ENCODE peak calls at places on chromosomes 13 and 19, in nine cellular contexts. One of them, this sample, is unnamed.

GRCh38 chr19:33032218-33032781 is 32.4 kb downstream of the RHPN2 start:
- DNase-seq in heart right ventricle: no peak
- DNase-seq in cardiac muscle cell: no peak
- DNase-seq in nephron progenitor cell: no peak
- DNase-seq in transverse colon: peak
- DNase-seq in heart left ventricle: no peak
- DNase-seq in fibroblast of villous mesenchyme: peak
- DNase-seq in A549: no peak
- DNase-seq in Peyer's patch: no peak
- DNase-seq in this sample: no peak

GRCh38 chr19:18503337-18503970 is 18.4 kb downstream of the ELL start:
- DNase-seq in heart right ventricle: no peak
- DNase-seq in cardiac muscle cell: no peak
- DNase-seq in nephron progenitor cell: no peak
- DNase-seq in transverse colon: no peak
- DNase-seq in heart left ventricle: no peak
- DNase-seq in fibroblast of villous mesenchyme: peak
- DNase-seq in A549: no peak
- DNase-seq in Peyer's patch: no peak
- DNase-seq in this sample: peak

GRCh38 chr13:41193469-41193868 is 900 bp downstream of the KBTBD7 start:
- DNase-seq in heart right ventricle: no peak
- DNase-seq in cardiac muscle cell: no peak
- DNase-seq in nephron progenitor cell: no peak
- DNase-seq in transverse colon: no peak
- DNase-seq in heart left ventricle: no peak
- DNase-seq in fibroblast of villous mesenchyme: no peak
- DNase-seq in A549: no peak
- DNase-seq in Peyer's patch: no peak
- DNase-seq in this sample: no peak

GRCh38 chr19:47273313-47274070 is 1.2 kb upstream of the INAFM1 start:
- DNase-seq in heart right ventricle: peak
- DNase-seq in cardiac muscle cell: peak
- DNase-seq in nephron progenitor cell: peak
- DNase-seq in transverse colon: peak
- DNase-seq in heart left ventricle: peak
- DNase-seq in fibroblast of villous mesenchyme: peak
- DNase-seq in A549: peak
- DNase-seq in Peyer's patch: peak
- DNase-seq in this sample: peak

GRCh38 chr19:56710437-56710836 is 38.9 kb upstream of the ZNF835 start:
- DNase-seq in heart right ventricle: no peak
- DNase-seq in cardiac muscle cell: no peak
- DNase-seq in nephron progenitor cell: no peak
- DNase-seq in transverse colon: no peak
- DNase-seq in heart left ventricle: no peak
- DNase-seq in fibroblast of villous mesenchyme: no peak
- DNase-seq in A549: no peak
- DNase-seq in Peyer's patch: no peak
- DNase-seq in this sample: no peak

GRCh38 chr19:33094504-33095067 is 13.6 kb downstream of the GPATCH1 start:
- DNase-seq in heart right ventricle: no peak
- DNase-seq in cardiac muscle cell: no peak
- DNase-seq in nephron progenitor cell: no peak
- DNase-seq in transverse colon: no peak
- DNase-seq in heart left ventricle: no peak
- DNase-seq in fibroblast of villous mesenchyme: no peak
- DNase-seq in A549: no peak
- DNase-seq in Peyer's patch: no peak
- DNase-seq in this sample: no peak

GRCh38 chr13:84126671-84127171 is 244.4 kb upstream of the SLITRK1 start:
- DNase-seq in heart right ventricle: no peak
- DNase-seq in cardiac muscle cell: peak
- DNase-seq in nephron progenitor cell: no peak
- DNase-seq in transverse colon: no peak
- DNase-seq in heart left ventricle: no peak
- DNase-seq in fibroblast of villous mesenchyme: no peak
- DNase-seq in A549: no peak
- DNase-seq in Peyer's patch: no peak
- DNase-seq in this sample: peak

GRCh38 chr13:95660981-95661581 is 15.9 kb upstream of the DNAJC3 start:
- DNase-seq in heart right ventricle: no peak
- DNase-seq in cardiac muscle cell: peak
- DNase-seq in nephron progenitor cell: no peak
- DNase-seq in transverse colon: no peak
- DNase-seq in heart left ventricle: no peak
- DNase-seq in fibroblast of villous mesenchyme: peak
- DNase-seq in A549: peak
- DNase-seq in Peyer's patch: no peak
- DNase-seq in this sample: no peak

GRCh38 chr19:10580979-10581631 is 6.0 kb downstream of the AP1M2 start:
- DNase-seq in heart right ventricle: peak
- DNase-seq in cardiac muscle cell: peak
- DNase-seq in nephron progenitor cell: peak
- DNase-seq in transverse colon: peak
- DNase-seq in heart left ventricle: peak
- DNase-seq in fibroblast of villous mesenchyme: peak
- DNase-seq in A549: peak
- DNase-seq in Peyer's patch: peak
- DNase-seq in this sample: peak

GRCh38 chr13:80022146-80022545 is 318.8 kb downstream of the SPRY2 start:
- DNase-seq in heart right ventricle: no peak
- DNase-seq in cardiac muscle cell: peak
- DNase-seq in nephron progenitor cell: no peak
- DNase-seq in transverse colon: no peak
- DNase-seq in heart left ventricle: no peak
- DNase-seq in fibroblast of villous mesenchyme: no peak
- DNase-seq in A549: no peak
- DNase-seq in Peyer's patch: no peak
- DNase-seq in this sample: no peak

GRCh38 chr13:26220575-26220974 is 1.5 kb downstream of the RNF6 start:
- DNase-seq in heart right ventricle: no peak
- DNase-seq in cardiac muscle cell: no peak
- DNase-seq in nephron progenitor cell: no peak
- DNase-seq in transverse colon: no peak
- DNase-seq in heart left ventricle: no peak
- DNase-seq in fibroblast of villous mesenchyme: peak
- DNase-seq in A549: no peak
- DNase-seq in Peyer's patch: no peak
- DNase-seq in this sample: no peak

GRCh38 chr19:47623151-47623920 is 14.4 kb downstream of the BICRA start:
- DNase-seq in heart right ventricle: no peak
- DNase-seq in cardiac muscle cell: no peak
- DNase-seq in nephron progenitor cell: no peak
- DNase-seq in transverse colon: no peak
- DNase-seq in heart left ventricle: peak
- DNase-seq in fibroblast of villous mesenchyme: no peak
- DNase-seq in A549: no peak
- DNase-seq in Peyer's patch: no peak
- DNase-seq in this sample: no peak

GRCh38 chr19:4972509-4973230 is 3.8 kb downstream of the KDM4B start:
- DNase-seq in heart right ventricle: no peak
- DNase-seq in cardiac muscle cell: no peak
- DNase-seq in nephron progenitor cell: no peak
- DNase-seq in transverse colon: no peak
- DNase-seq in heart left ventricle: no peak
- DNase-seq in fibroblast of villous mesenchyme: peak
- DNase-seq in A549: no peak
- DNase-seq in Peyer's patch: no peak
- DNase-seq in this sample: no peak

GRCh38 chr13:27924529-27925141 is 4.8 kb downstream of the PDX1 start:
- DNase-seq in heart right ventricle: no peak
- DNase-seq in cardiac muscle cell: no peak
- DNase-seq in nephron progenitor cell: peak
- DNase-seq in transverse colon: no peak
- DNase-seq in heart left ventricle: no peak
- DNase-seq in fibroblast of villous mesenchyme: no peak
- DNase-seq in A549: no peak
- DNase-seq in Peyer's patch: no peak
- DNase-seq in this sample: no peak

GRCh38 chr13:111913790-111914189 is 153.2 kb upstream of the SOX1 start:
- DNase-seq in heart right ventricle: no peak
- DNase-seq in cardiac muscle cell: no peak
- DNase-seq in nephron progenitor cell: no peak
- DNase-seq in transverse colon: no peak
- DNase-seq in heart left ventricle: no peak
- DNase-seq in fibroblast of villous mesenchyme: no peak
- DNase-seq in A549: no peak
- DNase-seq in Peyer's patch: peak
- DNase-seq in this sample: peak

GRCh38 chr13:112575680-112576079 is 12.3 kb downstream of the TUBGCP3 start:
- DNase-seq in heart right ventricle: no peak
- DNase-seq in cardiac muscle cell: no peak
- DNase-seq in nephron progenitor cell: no peak
- DNase-seq in transverse colon: no peak
- DNase-seq in heart left ventricle: no peak
- DNase-seq in fibroblast of villous mesenchyme: peak
- DNase-seq in A549: no peak
- DNase-seq in Peyer's patch: no peak
- DNase-seq in this sample: no peak

GRCh38 chr13:27925220-27925991 is 5.6 kb downstream of the PDX1 start:
- DNase-seq in heart right ventricle: no peak
- DNase-seq in cardiac muscle cell: no peak
- DNase-seq in nephron progenitor cell: no peak
- DNase-seq in transverse colon: no peak
- DNase-seq in heart left ventricle: no peak
- DNase-seq in fibroblast of villous mesenchyme: no peak
- DNase-seq in A549: no peak
- DNase-seq in Peyer's patch: no peak
- DNase-seq in this sample: no peak

GRCh38 chr19:37362733-37363132 is 8.2 kb upstream of the ZNF527 start:
- DNase-seq in heart right ventricle: no peak
- DNase-seq in cardiac muscle cell: peak
- DNase-seq in nephron progenitor cell: no peak
- DNase-seq in transverse colon: no peak
- DNase-seq in heart left ventricle: no peak
- DNase-seq in fibroblast of villous mesenchyme: no peak
- DNase-seq in A549: no peak
- DNase-seq in Peyer's patch: no peak
- DNase-seq in this sample: no peak

GRCh38 chr13:43087960-43088580 is 64.7 kb downstream of the DNAJC15 start:
- DNase-seq in heart right ventricle: no peak
- DNase-seq in cardiac muscle cell: no peak
- DNase-seq in nephron progenitor cell: no peak
- DNase-seq in transverse colon: no peak
- DNase-seq in heart left ventricle: no peak
- DNase-seq in fibroblast of villous mesenchyme: peak
- DNase-seq in A549: no peak
- DNase-seq in Peyer's patch: no peak
- DNase-seq in this sample: no peak

GRCh38 chr13:51456510-51456909 is 3.7 kb upstream of the INTS6 start:
- DNase-seq in heart right ventricle: no peak
- DNase-seq in cardiac muscle cell: no peak
- DNase-seq in nephron progenitor cell: no peak
- DNase-seq in transverse colon: no peak
- DNase-seq in heart left ventricle: no peak
- DNase-seq in fibroblast of villous mesenchyme: no peak
- DNase-seq in A549: no peak
- DNase-seq in Peyer's patch: no peak
- DNase-seq in this sample: peak

DNA sequence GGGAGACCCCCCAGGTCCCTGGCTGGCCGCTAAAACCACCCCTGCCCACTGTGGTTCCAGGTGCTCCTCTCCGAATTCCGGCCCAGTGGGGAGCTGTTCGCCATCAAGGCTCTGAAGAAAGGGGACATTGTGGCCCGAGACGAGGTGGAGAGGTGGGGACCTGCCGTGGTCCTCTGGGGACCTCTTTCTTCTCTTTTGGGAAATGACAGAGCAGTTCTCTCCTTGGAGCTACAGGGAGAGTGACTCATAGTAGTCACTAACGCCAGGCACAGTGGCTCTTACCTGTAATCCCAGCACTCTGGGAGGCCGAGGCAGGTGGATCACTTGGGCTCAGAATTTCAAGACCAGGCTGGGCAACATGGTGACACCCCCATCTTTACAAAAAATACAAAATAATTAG is 7.3 kb downstream of the PTGER1 start:
- DNase-seq in heart right ventricle: no peak
- DNase-seq in cardiac muscle cell: no peak
- DNase-seq in nephron progenitor cell: no peak
- DNase-seq in transverse colon: no peak
- DNase-seq in heart left ventricle: no peak
- DNase-seq in fibroblast of villous mesenchyme: no peak
- DNase-seq in A549: no peak
- DNase-seq in Peyer's patch: no peak
- DNase-seq in this sample: no peak
- TF ChIP-seq CTCF in heart right ventricle: no peak
- TF ChIP-seq CTCF in cardiac muscle cell: no peak
- TF ChIP-seq CTCF in nephron progenitor cell: no peak
- TF ChIP-seq CTCF in transverse colon: no peak
- TF ChIP-seq CTCF in heart left ventricle: no peak
- TF ChIP-seq CTCF in fibroblast of villous mesenchyme: no peak
- TF ChIP-seq CTCF in A549: peak
- TF ChIP-seq CTCF in Peyer's patch: no peak
- TF ChIP-seq CTCF in this sample: no peak

GRCh38 chr13:114146629-114147028 is 14.2 kb upstream of the RASA3 start:
- DNase-seq in heart right ventricle: no peak
- DNase-seq in cardiac muscle cell: peak
- DNase-seq in nephron progenitor cell: no peak
- DNase-seq in transverse colon: no peak
- DNase-seq in heart left ventricle: peak
- DNase-seq in fibroblast of villous mesenchyme: no peak
- DNase-seq in A549: peak
- DNase-seq in Peyer's patch: no peak
- DNase-seq in this sample: no peak
- TF ChIP-seq CTCF in heart right ventricle: no peak
- TF ChIP-seq CTCF in cardiac muscle cell: peak
- TF ChIP-seq CTCF in nephron progenitor cell: peak
- TF ChIP-seq CTCF in transverse colon: no peak
- TF ChIP-seq CTCF in heart left ventricle: no peak
- TF ChIP-seq CTCF in fibroblast of villous mesenchyme: peak
- TF ChIP-seq CTCF in A549: no peak
- TF ChIP-seq CTCF in Peyer's patch: no peak
- TF ChIP-seq CTCF in this sample: no peak

DNA sequence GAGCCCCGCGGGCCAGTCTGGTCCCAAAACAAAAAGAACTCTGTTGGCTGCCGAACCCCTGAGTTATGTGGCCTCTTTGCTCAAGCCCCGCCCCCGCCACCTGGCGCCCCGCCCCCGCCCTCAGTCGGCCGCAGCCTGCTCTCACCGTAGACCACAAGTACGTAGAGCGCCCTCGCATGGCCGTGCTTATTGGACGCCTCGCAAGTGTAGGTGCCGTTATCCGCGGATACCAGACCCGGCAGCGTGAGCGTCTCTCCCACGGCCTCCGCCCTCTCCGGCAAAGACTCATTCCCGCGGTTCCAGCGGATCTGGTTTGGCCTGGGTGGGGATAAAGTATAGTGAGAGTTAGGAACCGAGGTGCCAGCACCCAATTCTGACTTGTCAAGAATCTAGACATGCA is 5.5 kb upstream of the ZNF428 start:
- DNase-seq in heart right ventricle: peak
- DNase-seq in cardiac muscle cell: peak
- DNase-seq in nephron progenitor cell: peak
- DNase-seq in transverse colon: peak
- DNase-seq in heart left ventricle: no peak
- DNase-seq in fibroblast of villous mesenchyme: peak
- DNase-seq in A549: no peak
- DNase-seq in Peyer's patch: peak
- DNase-seq in this sample: peak
- TF ChIP-seq CTCF in heart right ventricle: peak
- TF ChIP-seq CTCF in cardiac muscle cell: peak
- TF ChIP-seq CTCF in nephron progenitor cell: peak
- TF ChIP-seq CTCF in transverse colon: no peak
- TF ChIP-seq CTCF in heart left ventricle: no peak
- TF ChIP-seq CTCF in fibroblast of villous mesenchyme: peak
- TF ChIP-seq CTCF in A549: no peak
- TF ChIP-seq CTCF in Peyer's patch: peak
- TF ChIP-seq CTCF in this sample: peak

GRCh38 chr19:34241513-34242337 is 12.6 kb upstream of the GARRE1 start:
- DNase-seq in heart right ventricle: no peak
- DNase-seq in cardiac muscle cell: peak
- DNase-seq in nephron progenitor cell: peak
- DNase-seq in transverse colon: peak
- DNase-seq in heart left ventricle: no peak
- DNase-seq in fibroblast of villous mesenchyme: no peak
- DNase-seq in A549: peak
- DNase-seq in Peyer's patch: no peak
- DNase-seq in this sample: no peak
- TF ChIP-seq CTCF in heart right ventricle: no peak
- TF ChIP-seq CTCF in cardiac muscle cell: peak
- TF ChIP-seq CTCF in nephron progenitor cell: peak
- TF ChIP-seq CTCF in transverse colon: peak
- TF ChIP-seq CTCF in heart left ventricle: no peak
- TF ChIP-seq CTCF in fibroblast of villous mesenchyme: no peak
- TF ChIP-seq CTCF in A549: peak
- TF ChIP-seq CTCF in Peyer's patch: peak
- TF ChIP-seq CTCF in this sample: peak

This sample was measured in spleen.